ENCODE peak calls at places on chromosomes 5 and 9, in six cellular contexts. P, E, Q, J, D and A are unnamed samples.

GRCh38 chr5:121009058-121009457 is 545.0 kb downstream of the PRR16 start:
- DNase-seq in P (no peak), E (no peak), Q (no peak), J (no peak), D (no peak), A (no peak)

GRCh38 chr5:148469446-148470062 is 85.8 kb downstream of the FBXO38 start:
- DNase-seq in P (peak; percentile 41), E (peak; percentile 61), Q (peak; percentile 39), J (peak; percentile 81), D (no peak), A (peak; percentile 95)

GRCh38 chr5:40410939-40411635 is 268.6 kb upstream of the PTGER4 start:
- DNase-seq in P (peak; percentile 87), E (peak; percentile 34), Q (no peak), J (no peak), D (no peak), A (peak; percentile 73)

GRCh38 chr9:83304686-83305085 is 233.5 kb downstream of the FRMD3 start:
- DNase-seq in P (peak; percentile 95), E (peak; percentile 91), Q (peak; percentile 43), J (peak; percentile 93), D (peak; percentile 34), A (peak; percentile 98)

GRCh38 chr9:123863164-123863855 is 66.6 kb downstream of the DENND1A start:
- DNase-seq in P (peak; percentile 70), E (peak; percentile 72), Q (no peak), J (no peak), D (no peak), A (peak; percentile 87)

GRCh38 chr9:33263131-33263935 is 1.2 kb downstream of the BAG1 start:
- DNase-seq in P (peak; percentile 29), E (peak; percentile 27), Q (peak; percentile 10), J (no peak), D (no peak), A (peak; percentile 31)

GRCh38 chr9:120780367-120780766 is 12.8 kb downstream of the FBXW2 start:
- DNase-seq in P (no peak), E (no peak), Q (no peak), J (no peak), D (no peak), A (no peak)

GRCh38 chr9:119368681-119369581 is at the start of gene BRINP1:
- DNase-seq in P (peak; percentile 30), E (peak; percentile 19), Q (peak; percentile 95), J (no peak), D (peak; percentile 52), A (peak; percentile 14)

GRCh38 chr9:130989391-130989790 is 19.6 kb upstream of the LAMC3 start:
- DNase-seq in P (no peak), E (no peak), Q (no peak), J (no peak), D (no peak), A (no peak)

GRCh38 chr5:76490970-76491369 is 87.9 kb downstream of the IQGAP2 start:
- DNase-seq in P (no peak), E (no peak), Q (no peak), J (no peak), D (no peak), A (no peak)

GRCh38 chr5:150108711-150109605 is 22.6 kb upstream of the CSF1R start:
- DNase-seq in P (no peak), E (no peak), Q (no peak), J (peak; percentile 65), D (peak; percentile 12), A (no peak)

GRCh38 chr5:6419340-6419852 is 29.3 kb upstream of the UBE2QL1 start:
- DNase-seq in P (no peak), E (no peak), Q (no peak), J (no peak), D (no peak), A (no peak)

GRCh38 chr5:171795381-171795780 is 9.8 kb downstream of the SMIM23 start:
- DNase-seq in P (no peak), E (no peak), Q (no peak), J (no peak), D (peak; percentile 67), A (no peak)

GRCh38 chr9:85155380-85155779 is 485.9 kb downstream of the NTRK2 start:
- DNase-seq in P (no peak), E (peak; percentile 8), Q (no peak), J (no peak), D (no peak), A (no peak)

GRCh38 chr5:24855485-24855884 is 210.7 kb upstream of the CDH10 start:
- DNase-seq in P (no peak), E (no peak), Q (no peak), J (no peak), D (no peak), A (no peak)

GRCh38 chr9:134381671-134382505 is 55.6 kb downstream of the RXRA start:
- DNase-seq in P (peak; percentile 29), E (no peak), Q (no peak), J (no peak), D (no peak), A (no peak)

GRCh38 chr5:73419414-73420390 is 28.9 kb downstream of the FOXD1 start:
- DNase-seq in P (peak; percentile 97), E (peak; percentile 81), Q (no peak), J (no peak), D (no peak), A (no peak)

GRCh38 chr5:96297867-96298266 is 135.2 kb downstream of the PCSK1 start:
- DNase-seq in P (peak; percentile 99), E (peak; percentile 100), Q (no peak), J (no peak), D (no peak), A (peak; percentile 97)

GRCh38 chr9:130143279-130143893 is 28.8 kb upstream of the NCS1 start:
- DNase-seq in P (no peak), E (no peak), Q (no peak), J (no peak), D (no peak), A (no peak)

GRCh38 chr5:149224282-149224681 is 47.4 kb upstream of the AFAP1L1 start:
- DNase-seq in P (no peak), E (no peak), Q (peak; percentile 89), J (no peak), D (no peak), A (no peak)

GRCh38 chr9:126334626-126335621 is 8.3 kb downstream of the MVB12B start:
- DNase-seq in P (peak; percentile 59), E (peak; percentile 9), Q (no peak), J (no peak), D (no peak), A (peak; percentile 21)

GRCh38 chr9:121819511-121820231 is 168.2 kb downstream of the DAB2IP start:
- DNase-seq in P (peak; percentile 24), E (peak; percentile 38), Q (no peak), J (no peak), D (no peak), A (peak; percentile 10)

GRCh38 chr5:150662731-150663516 is 1.9 kb downstream of the MYOZ3 start:
- DNase-seq in P (no peak), E (no peak), Q (no peak), J (peak; percentile 34), D (peak; percentile 7), A (no peak)

GRCh38 chr5:172793577-172794488 is 22.8 kb upstream of the DUSP1 start:
- DNase-seq in P (peak; percentile 63), E (no peak), Q (no peak), J (peak; percentile 72), D (no peak), A (peak; percentile 56)

GRCh38 chr5:81752644-81752963 is 1.7 kb upstream of the SSBP2 start:
- DNase-seq in P (no peak), E (no peak), Q (no peak), J (no peak), D (no peak), A (no peak)

GRCh38 chr5:55234171-55234700 is 828 bp upstream of the CCNO start:
- DNase-seq in P (peak; percentile 48), E (peak; percentile 18), Q (peak; percentile 33), J (no peak), D (no peak), A (no peak)

GRCh38 chr5:171207256-171207866 is 101.7 kb upstream of the TLX3 start:
- DNase-seq in P (peak; percentile 67), E (peak; percentile 55), Q (no peak), J (no peak), D (no peak), A (peak; percentile 67)

GRCh38 chr5:31027726-31028125 is 165.8 kb upstream of the CDH6 start:
- DNase-seq in P (no peak), E (no peak), Q (no peak), J (no peak), D (no peak), A (no peak)

GRCh38 chr5:66727630-66728029 is 131.4 kb downstream of the MAST4 start:
- DNase-seq in P (no peak), E (no peak), Q (no peak), J (no peak), D (no peak), A (no peak)

GRCh38 chr5:112594060-112594850 is 143.4 kb upstream of the APC start:
- DNase-seq in P (peak; percentile 5), E (peak; percentile 48), Q (peak; percentile 48), J (no peak), D (no peak), A (no peak)
- H3K4me3 ChIP-seq in P (no peak overlapping the region), E (no peak overlapping the region), Q (no peak overlapping the region), J (no peak overlapping the region), D (no peak overlapping the region), A (no peak overlapping the region)

DNA sequence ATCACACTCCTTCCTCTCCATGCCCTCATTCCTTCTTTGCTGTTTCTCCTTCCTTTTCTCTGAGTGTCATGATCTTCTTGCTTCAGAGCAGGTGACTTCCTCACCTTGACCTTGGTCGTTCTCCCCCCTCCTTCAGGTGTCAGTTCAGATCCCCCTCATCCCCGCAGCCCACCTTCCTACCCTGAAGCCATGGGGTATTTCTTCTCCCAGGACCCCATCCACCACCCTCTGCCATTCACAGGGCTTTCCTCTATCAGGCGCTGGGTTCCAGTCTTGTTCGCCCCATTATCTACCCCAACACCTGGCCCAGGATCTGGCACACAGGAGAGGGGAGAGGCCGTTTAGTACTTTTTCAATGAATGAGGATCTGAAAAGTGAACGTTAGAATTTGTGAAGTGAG is 101.0 kb downstream of the NSG2 start:
- DNase-seq in P (no peak), E (no peak), Q (no peak), J (no peak), D (no peak), A (no peak)
- TF ChIP-seq CTCF in P (no peak), E (no peak), Q (no peak), J (no peak), D (no peak), A (no peak)

GRCh38 chr9:89661391-89661949 is 56.7 kb downstream of the GADD45G start:
- DNase-seq in P (no peak), E (peak; percentile 22), Q (peak; percentile 49), J (peak; percentile 61), D (no peak), A (peak; percentile 6)
- H3K4me3 ChIP-seq in P (no peak overlapping the region), E (peak overlapping the region; percentile 47), Q (peak overlapping the region; percentile 57), J (peak overlapping the region; percentile 44), D (peak overlapping the region; percentile 21), A (no peak overlapping the region)

GRCh38 chr5:5231576-5231975 is 91.4 kb downstream of the ADAMTS16 start:
- DNase-seq in P (no peak), E (no peak), Q (no peak), J (no peak), D (no peak), A (no peak)
- TF ChIP-seq CTCF in P (no peak), E (no peak), Q (no peak), J (no peak), D (no peak), A (no peak)